ENCODE peak calls at places on chromosomes 6 and 20, in eight cellular contexts. One of them, this sample, is unnamed.

GRCh38 chr20:44785768-44786167 is 24.6 kb downstream of the RIMS4 start:
- DNase-seq in thoracic aorta: no peak
- DNase-seq in HCT116: no peak
- DNase-seq in stomach: no peak
- DNase-seq in foreskin fibroblast: no peak
- DNase-seq in mucosa of descending colon: no peak
- DNase-seq in hepatocyte: no peak
- DNase-seq in MM.1S: no peak
- DNase-seq in this sample: no peak

GRCh38 chr6:11711994-11712698 is 66.5 kb downstream of the ADTRP start:
- DNase-seq in thoracic aorta: no peak
- DNase-seq in HCT116: no peak
- DNase-seq in stomach: no peak
- DNase-seq in foreskin fibroblast: no peak
- DNase-seq in mucosa of descending colon: no peak
- DNase-seq in hepatocyte: no peak
- DNase-seq in MM.1S: no peak
- DNase-seq in this sample: no peak

GRCh38 chr6:44058617-44059358 is 68.5 kb downstream of the MRPL14 start:
- DNase-seq in thoracic aorta: peak; percentile 84
- DNase-seq in HCT116: peak; percentile 88
- DNase-seq in stomach: peak; percentile 74
- DNase-seq in foreskin fibroblast: peak; percentile 99
- DNase-seq in mucosa of descending colon: peak; percentile 44
- DNase-seq in hepatocyte: peak; percentile 88
- DNase-seq in MM.1S: no peak
- DNase-seq in this sample: peak; percentile 95

GRCh38 chr6:75747985-75748742 is 875 bp upstream of the MYO6 start:
- DNase-seq in thoracic aorta: no peak
- DNase-seq in HCT116: no peak
- DNase-seq in stomach: no peak
- DNase-seq in foreskin fibroblast: no peak
- DNase-seq in mucosa of descending colon: no peak
- DNase-seq in hepatocyte: no peak
- DNase-seq in MM.1S: no peak
- DNase-seq in this sample: no peak

GRCh38 chr6:148548065-148548748 is 198.6 kb upstream of the UST start:
- DNase-seq in thoracic aorta: no peak
- DNase-seq in HCT116: no peak
- DNase-seq in stomach: no peak
- DNase-seq in foreskin fibroblast: peak; percentile 92
- DNase-seq in mucosa of descending colon: no peak
- DNase-seq in hepatocyte: no peak
- DNase-seq in MM.1S: no peak
- DNase-seq in this sample: no peak

GRCh38 chr6:132768051-132768517 is 10.4 kb upstream of the VNN2 start:
- DNase-seq in thoracic aorta: no peak
- DNase-seq in HCT116: peak; percentile 40
- DNase-seq in stomach: peak; percentile 52
- DNase-seq in foreskin fibroblast: peak; percentile 31
- DNase-seq in mucosa of descending colon: peak; percentile 37
- DNase-seq in hepatocyte: peak; percentile 60
- DNase-seq in MM.1S: no peak
- DNase-seq in this sample: no peak

GRCh38 chr6:16369989-16370388 is 131.6 kb downstream of the GMPR start:
- DNase-seq in thoracic aorta: no peak
- DNase-seq in HCT116: no peak
- DNase-seq in stomach: no peak
- DNase-seq in foreskin fibroblast: no peak
- DNase-seq in mucosa of descending colon: no peak
- DNase-seq in hepatocyte: no peak
- DNase-seq in MM.1S: no peak
- DNase-seq in this sample: no peak

GRCh38 chr6:170266061-170266825 is 24.6 kb downstream of the DLL1 start:
- DNase-seq in thoracic aorta: no peak
- DNase-seq in HCT116: no peak
- DNase-seq in stomach: no peak
- DNase-seq in foreskin fibroblast: no peak
- DNase-seq in mucosa of descending colon: peak; percentile 54
- DNase-seq in hepatocyte: no peak
- DNase-seq in MM.1S: no peak
- DNase-seq in this sample: no peak

GRCh38 chr6:41288025-41288777 is 1.7 kb upstream of the TREM1 start:
- DNase-seq in thoracic aorta: no peak
- DNase-seq in HCT116: no peak
- DNase-seq in stomach: no peak
- DNase-seq in foreskin fibroblast: peak; percentile 24
- DNase-seq in mucosa of descending colon: no peak
- DNase-seq in hepatocyte: peak; percentile 57
- DNase-seq in MM.1S: peak; percentile 70
- DNase-seq in this sample: no peak

GRCh38 chr6:112466378-112467151 is 119.4 kb downstream of the RFPL4B start:
- DNase-seq in thoracic aorta: no peak
- DNase-seq in HCT116: no peak
- DNase-seq in stomach: no peak
- DNase-seq in foreskin fibroblast: peak; percentile 36
- DNase-seq in mucosa of descending colon: no peak
- DNase-seq in hepatocyte: no peak
- DNase-seq in MM.1S: no peak
- DNase-seq in this sample: no peak

GRCh38 chr6:118215269-118215668 is 308.2 kb downstream of the SLC35F1 start:
- DNase-seq in thoracic aorta: no peak
- DNase-seq in HCT116: no peak
- DNase-seq in stomach: no peak
- DNase-seq in foreskin fibroblast: no peak
- DNase-seq in mucosa of descending colon: no peak
- DNase-seq in hepatocyte: no peak
- DNase-seq in MM.1S: no peak
- DNase-seq in this sample: no peak

GRCh38 chr6:118218156-118218555 is 311.1 kb downstream of the SLC35F1 start:
- DNase-seq in thoracic aorta: no peak
- DNase-seq in HCT116: no peak
- DNase-seq in stomach: no peak
- DNase-seq in foreskin fibroblast: no peak
- DNase-seq in mucosa of descending colon: no peak
- DNase-seq in hepatocyte: no peak
- DNase-seq in MM.1S: no peak
- DNase-seq in this sample: no peak

GRCh38 chr6:118207947-118208346 is 300.9 kb downstream of the SLC35F1 start:
- DNase-seq in thoracic aorta: no peak
- DNase-seq in HCT116: no peak
- DNase-seq in stomach: no peak
- DNase-seq in foreskin fibroblast: no peak
- DNase-seq in mucosa of descending colon: no peak
- DNase-seq in hepatocyte: no peak
- DNase-seq in MM.1S: no peak
- DNase-seq in this sample: no peak

GRCh38 chr6:118216751-118217150 is 309.7 kb downstream of the SLC35F1 start:
- DNase-seq in thoracic aorta: no peak
- DNase-seq in HCT116: no peak
- DNase-seq in stomach: no peak
- DNase-seq in foreskin fibroblast: no peak
- DNase-seq in mucosa of descending colon: no peak
- DNase-seq in hepatocyte: no peak
- DNase-seq in MM.1S: no peak
- DNase-seq in this sample: no peak

GRCh38 chr6:118212451-118213173 is 305.5 kb downstream of the SLC35F1 start:
- DNase-seq in thoracic aorta: no peak
- DNase-seq in HCT116: no peak
- DNase-seq in stomach: no peak
- DNase-seq in foreskin fibroblast: no peak
- DNase-seq in mucosa of descending colon: no peak
- DNase-seq in hepatocyte: no peak
- DNase-seq in MM.1S: no peak
- DNase-seq in this sample: no peak
- H3K4me3 ChIP-seq in thoracic aorta: no peak overlapping the region
- H3K4me3 ChIP-seq in HCT116: no peak overlapping the region
- H3K4me3 ChIP-seq in stomach: no peak overlapping the region
- H3K4me3 ChIP-seq in foreskin fibroblast: no peak overlapping the region
- H3K4me3 ChIP-seq in mucosa of descending colon: no peak overlapping the region
- H3K4me3 ChIP-seq in hepatocyte: no peak overlapping the region
- H3K4me3 ChIP-seq in MM.1S: no peak overlapping the region
- H3K4me3 ChIP-seq in this sample: no peak overlapping the region

GRCh38 chr6:108118359-108118724 is 43.8 kb upstream of the OSTM1 start:
- DNase-seq in thoracic aorta: no peak
- DNase-seq in HCT116: no peak
- DNase-seq in stomach: no peak
- DNase-seq in foreskin fibroblast: no peak
- DNase-seq in mucosa of descending colon: no peak
- DNase-seq in hepatocyte: no peak
- DNase-seq in MM.1S: no peak
- DNase-seq in this sample: no peak

GRCh38 chr6:108117427-108118358 is 43.2 kb upstream of the OSTM1 start:
- DNase-seq in thoracic aorta: no peak
- DNase-seq in HCT116: no peak
- DNase-seq in stomach: peak; percentile 52
- DNase-seq in foreskin fibroblast: peak; percentile 44
- DNase-seq in mucosa of descending colon: peak; percentile 60
- DNase-seq in hepatocyte: peak; percentile 47
- DNase-seq in MM.1S: peak; percentile 65
- DNase-seq in this sample: no peak

GRCh38 chr6:108116424-108116780 is 41.9 kb upstream of the OSTM1 start:
- DNase-seq in thoracic aorta: no peak
- DNase-seq in HCT116: no peak
- DNase-seq in stomach: no peak
- DNase-seq in foreskin fibroblast: no peak
- DNase-seq in mucosa of descending colon: no peak
- DNase-seq in hepatocyte: no peak
- DNase-seq in MM.1S: no peak
- DNase-seq in this sample: no peak

GRCh38 chr6:108115598-108116058 is 41.1 kb upstream of the OSTM1 start:
- DNase-seq in thoracic aorta: no peak
- DNase-seq in HCT116: peak; percentile 41
- DNase-seq in stomach: peak; percentile 66
- DNase-seq in foreskin fibroblast: peak; percentile 51
- DNase-seq in mucosa of descending colon: peak; percentile 73
- DNase-seq in hepatocyte: peak; percentile 63
- DNase-seq in MM.1S: no peak
- DNase-seq in this sample: no peak

DNA sequence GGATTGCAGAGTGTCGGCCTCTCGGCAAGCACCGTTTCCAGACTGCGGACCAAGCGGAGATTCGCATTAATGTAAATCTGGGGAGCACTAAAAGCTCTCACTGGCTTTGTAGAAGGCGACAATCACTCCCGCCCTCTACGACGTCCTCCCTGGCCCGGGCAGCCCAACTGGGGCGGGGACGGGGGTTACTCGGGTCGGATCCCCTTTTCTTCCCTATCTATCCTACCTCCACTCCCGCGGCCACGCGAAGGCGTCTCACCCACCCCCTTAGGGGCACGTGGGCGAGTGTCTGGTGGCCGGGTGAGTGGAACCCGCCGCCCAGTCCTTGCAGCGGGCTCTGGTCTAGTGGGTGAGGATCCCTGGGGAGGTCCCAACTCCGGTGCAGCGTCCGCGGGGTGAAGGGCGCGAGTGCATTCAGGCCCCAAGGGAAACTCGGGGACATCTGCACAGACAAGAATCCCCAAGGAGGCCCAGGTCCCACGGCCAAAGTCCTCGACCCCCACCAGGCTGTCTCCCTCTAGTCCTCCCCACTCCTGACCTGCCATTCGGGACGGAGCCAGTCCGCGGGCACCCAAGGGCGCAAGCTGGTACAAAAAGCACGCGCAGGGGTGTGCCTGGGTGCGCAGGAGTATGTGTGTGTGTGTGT is 42.4 kb upstream of the OSTM1 start:
- DNase-seq in thoracic aorta: no peak
- DNase-seq in HCT116: no peak
- DNase-seq in stomach: no peak
- DNase-seq in foreskin fibroblast: no peak
- DNase-seq in mucosa of descending colon: peak; percentile 27
- DNase-seq in hepatocyte: no peak
- DNase-seq in MM.1S: no peak
- DNase-seq in this sample: no peak
- H3K4me3 ChIP-seq in thoracic aorta: peak overlapping the region; percentile 81
- H3K4me3 ChIP-seq in HCT116: no peak overlapping the region
- H3K4me3 ChIP-seq in stomach: peak overlapping the region; percentile 66
- H3K4me3 ChIP-seq in foreskin fibroblast: no peak overlapping the region
- H3K4me3 ChIP-seq in mucosa of descending colon: no peak overlapping the region
- H3K4me3 ChIP-seq in hepatocyte: no peak overlapping the region
- H3K4me3 ChIP-seq in MM.1S: no peak overlapping the region
- H3K4me3 ChIP-seq in this sample: peak overlapping the region; percentile 58

DNA sequence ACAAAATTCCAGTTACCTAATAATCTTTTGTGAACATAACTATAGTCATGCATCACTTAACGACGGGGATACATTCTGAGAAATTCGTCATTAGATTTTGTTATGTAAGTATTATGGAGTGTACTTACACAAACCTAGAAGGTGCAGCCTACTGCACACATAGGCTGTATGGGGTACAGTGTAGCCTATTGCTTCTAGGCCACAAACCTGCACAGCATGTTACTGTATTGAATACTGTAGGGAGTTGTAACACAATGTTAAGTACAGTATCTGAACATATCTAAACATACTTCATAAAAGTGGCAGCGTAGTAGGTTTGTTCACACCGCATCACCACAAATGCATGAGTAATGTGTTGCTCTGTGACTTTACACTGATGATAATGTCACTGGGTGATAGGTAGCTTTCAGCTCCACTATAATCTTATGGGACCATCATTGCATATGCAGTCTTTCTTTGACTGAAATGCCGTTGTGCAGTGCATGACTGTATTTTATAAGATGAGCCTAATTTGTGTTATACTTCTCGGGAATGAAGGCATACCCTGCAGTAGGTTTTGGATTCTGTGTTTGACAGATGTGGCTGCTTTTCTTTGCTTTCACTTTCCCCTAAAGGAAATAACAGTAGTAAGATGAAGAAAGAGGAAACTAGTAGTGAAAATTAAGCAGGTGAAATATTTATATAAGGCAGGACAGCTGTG is 365.6 kb downstream of the FARS2 start:
- DNase-seq in thoracic aorta: no peak
- DNase-seq in HCT116: no peak
- DNase-seq in stomach: no peak
- DNase-seq in foreskin fibroblast: no peak
- DNase-seq in mucosa of descending colon: no peak
- DNase-seq in hepatocyte: no peak
- DNase-seq in MM.1S: peak; percentile 20
- DNase-seq in this sample: no peak
- H3K4me3 ChIP-seq in thoracic aorta: no peak overlapping the region
- H3K4me3 ChIP-seq in HCT116: no peak overlapping the region
- H3K4me3 ChIP-seq in stomach: no peak overlapping the region
- H3K4me3 ChIP-seq in foreskin fibroblast: no peak overlapping the region
- H3K4me3 ChIP-seq in mucosa of descending colon: no peak overlapping the region
- H3K4me3 ChIP-seq in hepatocyte: no peak overlapping the region
- H3K4me3 ChIP-seq in MM.1S: no peak overlapping the region
- H3K4me3 ChIP-seq in this sample: no peak overlapping the region

GRCh38 chr20:50194831-50195523 is 4.3 kb downstream of the CEBPB start:
- DNase-seq in thoracic aorta: no peak
- DNase-seq in HCT116: no peak
- DNase-seq in stomach: no peak
- DNase-seq in foreskin fibroblast: peak; percentile 53
- DNase-seq in mucosa of descending colon: no peak
- DNase-seq in hepatocyte: no peak
- DNase-seq in MM.1S: no peak
- DNase-seq in this sample: no peak
- H3K4me3 ChIP-seq in thoracic aorta: peak overlapping the region; percentile 79
- H3K4me3 ChIP-seq in HCT116: no peak overlapping the region
- H3K4me3 ChIP-seq in stomach: peak overlapping the region; percentile 97
- H3K4me3 ChIP-seq in foreskin fibroblast: peak overlapping the region; percentile 100
- H3K4me3 ChIP-seq in mucosa of descending colon: no peak overlapping the region
- H3K4me3 ChIP-seq in hepatocyte: no peak overlapping the region
- H3K4me3 ChIP-seq in MM.1S: no peak overlapping the region
- H3K4me3 ChIP-seq in this sample: no peak overlapping the region